ENCODE peak calls at places on chromosomes 1 and 21, in four cellular contexts. P, I, A and V are unnamed samples.

GRCh38 chr1:230825061-230825803 is 43.1 kb downstream of the C1orf198 start:
- DNase-seq in P (no peak), A (peak), I (no peak), V (peak)

GRCh38 chr1:25699501-25700089 is 83.0 kb downstream of the MAN1C1 start:
- DNase-seq in P (no peak), A (no peak), I (peak), V (no peak)

GRCh38 chr21:44846485-44847260 is 26.8 kb downstream of the PTTG1IP start:
- DNase-seq in A (peak), I (no peak), P (peak), V (peak)

GRCh38 chr1:226632169-226632884 is 83.8 kb downstream of the STUM start:
- DNase-seq in A (no peak), I (peak), P (peak), V (peak)

GRCh38 chr1:155175927-155176371 is 2.3 kb downstream of the TRIM46 start:
- DNase-seq in P (no peak), A (no peak), I (peak), V (peak)

GRCh38 chr1:54095543-54096286 is 42.3 kb downstream of the TCEANC2 start:
- DNase-seq in I (no peak), P (no peak), A (no peak), V (no peak)

GRCh38 chr1:153805042-153805745 is 30.0 kb downstream of the SLC27A3 start:
- DNase-seq in I (no peak), A (peak), P (peak), V (no peak)

GRCh38 chr21:42785666-42786427 is 93.5 kb downstream of the WDR4 start:
- DNase-seq in P (no peak), I (no peak), A (no peak), V (no peak)

GRCh38 chr1:240308061-240308460 is 216.4 kb downstream of the FMN2 start:
- DNase-seq in P (no peak), A (no peak), I (no peak), V (no peak)

GRCh38 chr1:150237746-150238145 is 1.8 kb upstream of the ANP32E start:
- DNase-seq in A (no peak), I (no peak), P (no peak), V (no peak)

GRCh38 chr21:46149205-46149901 is 6.0 kb downstream of the FTCD start:
- DNase-seq in A (no peak), P (no peak), I (peak), V (no peak)

GRCh38 chr1:183636334-183636682 is 725 bp upstream of the ARPC5 start:
- DNase-seq in A (no peak), P (no peak), I (no peak), V (no peak)

GRCh38 chr1:202281316-202282016 is 60.3 kb downstream of the UBE2T start:
- DNase-seq in I (no peak), P (no peak), A (peak), V (no peak)

GRCh38 chr1:15531003-15531402 is 4.4 kb downstream of the DNAJC16 start:
- DNase-seq in P (no peak), A (no peak), I (no peak), V (no peak)

GRCh38 chr1:43285269-43285986 is at the start of gene C1orf210:
- DNase-seq in A (no peak), I (no peak), P (no peak), V (no peak)

GRCh38 chr1:29893036-29893723 is 656.9 kb downstream of the PTPRU start:
- DNase-seq in I (no peak), A (no peak), P (no peak), V (peak)

GRCh38 chr1:26826261-26827201 is at the start of gene ZDHHC18:
- DNase-seq in P (no peak), I (peak), A (peak), V (no peak)

GRCh38 chr1:165871311-165872067 is 44.1 kb downstream of the UCK2 start:
- DNase-seq in P (no peak), A (peak), I (no peak), V (no peak)

GRCh38 chr1:41486053-41486891 is 1.8 kb upstream of the EDN2 start:
- DNase-seq in A (peak), I (peak), P (no peak), V (no peak)

GRCh38 chr1:41488599-41488905 is 4.1 kb upstream of the EDN2 start:
- DNase-seq in P (no peak), I (no peak), A (no peak), V (no peak)

GRCh38 chr1:41486892-41487728 is 2.6 kb upstream of the EDN2 start:
- DNase-seq in A (peak), I (no peak), P (no peak), V (no peak)

GRCh38 chr1:41489561-41489960 is 5.1 kb upstream of the EDN2 start:
- DNase-seq in A (no peak), I (no peak), P (no peak), V (no peak)

DNA sequence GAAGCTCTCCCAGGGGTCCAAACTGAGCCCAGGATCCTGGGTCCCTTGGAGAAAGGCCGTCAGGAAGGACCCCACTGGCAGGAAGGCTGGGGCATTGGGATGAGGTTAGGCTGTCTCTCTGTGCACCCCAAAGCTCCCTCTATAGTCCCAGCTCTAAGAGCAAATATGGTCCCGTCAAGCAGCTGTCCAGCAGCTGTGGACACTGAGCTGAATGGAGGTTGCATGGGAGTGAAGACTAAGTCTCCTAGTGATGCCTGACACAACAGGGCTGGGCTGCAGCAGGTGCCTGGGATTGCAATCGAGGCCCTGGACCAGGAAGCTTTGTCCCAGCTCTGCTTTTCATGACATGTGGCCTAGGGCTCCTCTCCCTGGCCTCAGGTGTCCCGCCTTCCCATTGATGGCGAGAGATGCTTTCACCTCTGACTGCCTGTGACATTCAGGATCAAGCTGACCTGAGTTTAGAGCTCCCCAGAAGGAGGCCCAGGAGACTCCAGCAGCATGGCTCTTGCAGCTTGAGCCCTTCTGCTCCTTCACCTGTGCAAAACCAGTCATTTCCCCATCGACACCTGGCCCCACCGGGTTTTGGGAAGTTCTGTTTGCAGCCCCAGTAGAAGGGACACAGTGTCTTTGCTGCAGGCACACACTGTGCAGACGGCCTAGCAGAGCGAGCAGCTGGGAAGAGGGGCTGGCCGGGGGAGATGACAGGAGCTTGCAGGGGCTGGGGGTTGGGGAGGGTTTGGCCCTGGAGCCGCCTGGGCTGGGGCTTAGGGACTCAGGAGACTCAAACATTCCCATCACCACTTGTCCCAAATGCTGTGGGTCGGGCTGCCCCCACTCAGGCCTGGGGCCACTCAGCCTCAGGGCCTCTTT is 3.5 kb upstream of the EDN2 start:
- DNase-seq in A (peak), P (no peak), I (no peak), V (no peak)
- H3K4me3 ChIP-seq in A (no peak), P (no peak), I (no peak), V (no peak)

GRCh38 chr1:42038261-42038660 is 114.9 kb upstream of the GUCA2B start:
- DNase-seq in P (no peak), I (no peak), A (no peak), V (no peak)

GRCh38 chr1:42043182-42043581 is 110.0 kb upstream of the GUCA2B start:
- DNase-seq in I (no peak), A (no peak), P (no peak), V (no peak)

GRCh38 chr1:42041031-42041430 is 112.2 kb upstream of the GUCA2B start:
- DNase-seq in A (no peak), P (no peak), I (no peak), V (no peak)

GRCh38 chr1:42037586-42037985 is 115.6 kb upstream of the GUCA2B start:
- DNase-seq in A (no peak), P (no peak), I (no peak), V (no peak)

GRCh38 chr1:42040159-42040558 is 113.1 kb upstream of the GUCA2B start:
- DNase-seq in A (no peak), P (no peak), I (no peak), V (no peak)
- H3K27ac ChIP-seq in A (no peak), P (no peak), I (no peak), V (no peak)

GRCh38 chr1:9690440-9691107 is 39.0 kb downstream of the PIK3CD start:
- DNase-seq in I (no peak), P (no peak), A (no peak), V (no peak)
- H3K4me3 ChIP-seq in I (peak), P (peak), A (peak), V (peak)

GRCh38 chr1:94654919-94655318 is 113.4 kb upstream of the F3 start:
- DNase-seq in A (no peak), P (no peak), I (no peak), V (no peak)

GRCh38 chr1:94654031-94654430 is 112.5 kb upstream of the F3 start:
- DNase-seq in P (no peak), I (no peak), A (peak), V (no peak)

GRCh38 chr1:94650301-94650700 is 108.7 kb upstream of the F3 start:
- DNase-seq in A (no peak), P (no peak), I (no peak), V (no peak)

GRCh38 chr1:94654505-94654904 is 112.9 kb upstream of the F3 start:
- DNase-seq in I (no peak), A (no peak), P (no peak), V (no peak)

GRCh38 chr1:94653454-94653853 is 111.9 kb upstream of the F3 start:
- DNase-seq in I (no peak), A (no peak), P (no peak), V (no peak)
- H3K27ac ChIP-seq in I (peak), A (peak), P (no peak), V (no peak)